ENCODE peak calls at places on chromosomes 2 and 18, in four cellular contexts. X, N, O and F are unnamed samples.

GRCh38 chr2:165054667-165055066 is 99.3 kb upstream of the SLC38A11 start:
- DNase-seq in N (no peak), O (no peak), X (no peak), F (no peak)

GRCh38 chr2:80610108-80610507 is 305.6 kb upstream of the LRRTM1 start:
- DNase-seq in X (no peak), N (no peak), O (no peak), F (no peak)

GRCh38 chr2:15042824-15043223 is 410.3 kb downstream of the LRATD1 start:
- DNase-seq in N (no peak), O (no peak), X (peak), F (no peak)

GRCh38 chr2:8611246-8611645 is 70.6 kb upstream of the ID2 start:
- DNase-seq in N (no peak), X (no peak), O (no peak), F (no peak)

GRCh38 chr2:15313657-15314056 is 247.5 kb downstream of the NBAS start:
- DNase-seq in N (no peak), X (no peak), O (no peak), F (no peak)

GRCh38 chr2:2647156-2647555 is 316.1 kb upstream of the MYT1L start:
- DNase-seq in O (no peak), X (no peak), N (no peak), F (no peak)

GRCh38 chr2:198692907-198693510 is 764.7 kb downstream of the SATB2 start:
- DNase-seq in X (no peak), O (peak), N (no peak), F (no peak)

GRCh38 chr18:36757081-36757480 is 71.7 kb downstream of the TPGS2 start:
- DNase-seq in N (no peak), X (peak), O (no peak), F (peak)

GRCh38 chr2:43508209-43508608 is 87.6 kb downstream of the THADA start:
- DNase-seq in O (no peak), X (no peak), N (no peak), F (no peak)

GRCh38 chr2:234794866-234795265 is 157.0 kb upstream of the SH3BP4 start:
- DNase-seq in N (no peak), X (no peak), O (no peak), F (no peak)

GRCh38 chr2:21318263-21318662 is 194.5 kb downstream of the TDRD15 start:
- DNase-seq in X (no peak), O (no peak), N (no peak), F (no peak)

GRCh38 chr2:98702127-98702802 is 28.7 kb downstream of the MGAT4A start:
- DNase-seq in N (no peak), X (no peak), O (no peak), F (no peak)

GRCh38 chr18:23943903-23944624 is 70.5 kb upstream of the TTC39C start:
- DNase-seq in N (no peak), O (no peak), X (peak), F (no peak)

GRCh38 chr2:213834331-213834730 is 550.1 kb downstream of the SPAG16 start:
- DNase-seq in N (no peak), O (no peak), X (peak), F (no peak)

GRCh38 chr2:193228276-193228675 is 1033.5 kb upstream of the TMEFF2 start:
- DNase-seq in N (no peak), X (no peak), O (no peak), F (no peak)

GRCh38 chr2:161417428-161418274 is 1.6 kb downstream of the TBR1 start:
- DNase-seq in N (no peak), O (peak), X (no peak), F (no peak)

GRCh38 chr2:1588994-1589611 is 155.2 kb downstream of the PXDN start:
- DNase-seq in O (no peak), X (no peak), N (no peak), F (no peak)
- TF ChIP-seq CTCF in O (peak), X (no peak), N (no peak), F (no peak)

DNA sequence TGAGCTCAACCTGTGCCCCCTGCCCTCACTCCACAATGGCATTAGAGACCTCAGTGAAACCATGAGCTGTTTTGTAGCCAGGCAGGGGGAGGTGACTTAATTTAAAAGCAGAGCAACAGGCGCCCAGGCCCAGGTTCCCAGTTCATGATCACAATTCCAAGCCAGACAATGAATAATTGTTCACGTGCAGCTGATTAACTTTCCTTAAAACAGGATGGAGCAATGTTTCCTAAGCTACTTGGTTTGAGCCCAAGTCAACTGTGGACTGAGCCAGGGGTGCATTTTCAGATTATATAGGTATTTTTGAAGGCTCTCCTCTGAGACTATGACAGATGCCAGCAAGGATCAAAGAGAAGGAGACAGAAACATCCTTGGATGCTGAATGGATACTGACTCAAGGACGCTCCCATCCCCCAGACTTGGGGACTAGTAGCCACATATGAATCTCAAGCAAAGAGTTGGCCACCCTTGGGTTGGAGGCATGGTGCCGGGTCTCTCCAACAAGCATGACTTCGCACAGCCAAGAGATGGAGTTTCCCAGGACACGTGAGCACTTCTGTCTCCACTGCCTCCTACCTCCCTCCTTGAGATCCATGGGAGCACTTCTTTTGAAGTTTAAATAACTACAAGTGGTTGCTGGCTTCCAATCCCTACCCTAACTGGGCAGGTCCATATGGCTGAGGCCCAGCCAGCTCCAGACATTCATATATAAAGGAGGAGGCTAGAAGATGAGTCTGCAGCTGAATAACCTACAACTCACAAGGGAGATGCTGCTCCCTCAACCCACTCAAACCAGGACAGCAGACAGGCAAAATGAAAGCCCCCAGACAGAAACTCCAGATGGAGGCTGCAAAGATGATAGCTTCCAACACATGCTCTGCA is 12.7 kb downstream of the SMAD7 start:
- DNase-seq in N (no peak), O (no peak), X (no peak), F (no peak)
- TF ChIP-seq CTCF in N (no peak), O (no peak), X (no peak), F (no peak)

GRCh38 chr2:101725038-101725437 is 27.5 kb downstream of the MAP4K4 start:
- DNase-seq in N (no peak), X (no peak), O (no peak), F (no peak)

GRCh38 chr2:101723366-101724112 is 26.0 kb downstream of the MAP4K4 start:
- DNase-seq in N (no peak), X (no peak), O (no peak), F (no peak)

GRCh38 chr2:101722878-101723277 is 25.4 kb downstream of the MAP4K4 start:
- DNase-seq in N (no peak), X (no peak), O (no peak), F (no peak)

GRCh38 chr2:101724113-101724450 is 26.6 kb downstream of the MAP4K4 start:
- DNase-seq in X (no peak), N (no peak), O (no peak), F (no peak)

GRCh38 chr2:101725515-101726192 is 28.1 kb downstream of the MAP4K4 start:
- DNase-seq in X (no peak), N (no peak), O (no peak), F (peak)
- TF ChIP-seq CTCF in X (peak), N (no peak), O (peak), F (peak)

GRCh38 chr2:195663007-195663406 is 6.0 kb downstream of the SLC39A10 start:
- DNase-seq in N (no peak), X (no peak), O (no peak), F (no peak)

GRCh38 chr2:195666113-195666712 is 9.2 kb downstream of the SLC39A10 start:
- DNase-seq in N (no peak), O (no peak), X (no peak), F (no peak)

GRCh38 chr2:195662138-195662537 is 5.1 kb downstream of the SLC39A10 start:
- DNase-seq in N (no peak), X (no peak), O (no peak), F (no peak)

GRCh38 chr2:195667974-195668373 is 10.9 kb downstream of the SLC39A10 start:
- DNase-seq in X (no peak), N (no peak), O (no peak), F (no peak)

GRCh38 chr2:195664528-195664927 is 7.5 kb downstream of the SLC39A10 start:
- DNase-seq in N (no peak), O (no peak), X (no peak), F (no peak)
- TF ChIP-seq CTCF in N (no peak), O (no peak), X (peak), F (peak)

GRCh38 chr2:118459425-118459824 is 371.2 kb downstream of the INSIG2 start:
- DNase-seq in X (no peak), O (no peak), N (no peak), F (no peak)
- TF ChIP-seq CTCF in X (peak), O (no peak), N (no peak), F (no peak)

DNA sequence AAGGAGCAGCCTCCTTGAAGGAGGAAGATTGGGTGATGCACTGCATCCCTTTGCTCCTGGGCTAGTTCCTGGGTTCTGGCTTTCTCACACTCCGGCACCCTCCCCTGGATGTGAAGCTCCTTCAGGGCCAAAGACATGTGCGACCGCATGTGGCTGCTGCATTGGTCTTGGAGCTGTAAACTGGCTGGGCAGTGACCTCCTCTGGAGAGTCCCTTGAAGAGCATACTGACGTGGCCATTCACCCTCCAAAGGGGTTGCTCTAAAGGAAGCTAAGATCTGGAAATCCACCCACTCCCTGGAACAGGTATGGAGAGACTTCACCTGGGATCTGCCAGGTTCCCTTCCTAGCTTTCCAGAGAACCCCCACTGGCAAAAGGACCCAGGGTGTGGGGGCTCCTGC is 62.1 kb downstream of the TMEM17 start:
- DNase-seq in X (no peak), N (no peak), O (no peak), F (no peak)
- TF ChIP-seq CTCF in X (no peak), N (no peak), O (no peak), F (no peak)